ENCODE peak calls at places on chromosomes 12 and 14, in nine cellular contexts. Q is A549; C is NB4; N is CD4-positive, alpha-beta T cell; F is cardiac muscle cell; T is AG04450; P is cardiac fibroblast; W is OCI-LY7; I is CD8-positive, alpha-beta T cell. D is an unnamed sample.

GRCh38 chr12:6635375-6635855 is 344 bp downstream of the LPAR5 start:
- DNase-seq in Q (no peak), C (peak), N (no peak), F (no peak), T (no peak), P (no peak), W (peak), I (peak), D (no peak)

GRCh38 chr12:47902131-47902639 is 2.6 kb downstream of the VDR start:
- DNase-seq in Q (no peak), C (no peak), N (no peak), F (no peak), T (no peak), P (no peak), W (no peak), I (no peak), D (no peak)

GRCh38 chr12:53751336-53752191 is at the start of gene CISTR:
- DNase-seq in Q (no peak), C (peak), N (no peak), F (peak), T (no peak), P (no peak), W (peak), I (peak), D (no peak)

GRCh38 chr12:67760586-67761275 is 112.2 kb downstream of the DYRK2 start:
- DNase-seq in Q (no peak), C (no peak), N (no peak), F (no peak), T (no peak), P (peak), W (no peak), I (no peak), D (no peak)

GRCh38 chr12:98464155-98464554 is 51.2 kb upstream of the TMPO start:
- DNase-seq in Q (no peak), C (peak), N (no peak), F (no peak), T (no peak), P (peak), W (no peak), I (no peak), D (no peak)

GRCh38 chr14:83085141-83085540 is 1551.5 kb upstream of the SEL1L start:
- DNase-seq in Q (no peak), C (peak), N (no peak), F (no peak), T (no peak), P (no peak), W (no peak), I (no peak), D (no peak)

GRCh38 chr14:101518611-101519048 is 42.7 kb upstream of the DIO3 start:
- DNase-seq in Q (no peak), C (no peak), N (no peak), F (no peak), T (no peak), P (no peak), W (no peak), I (no peak), D (no peak)

GRCh38 chr12:19739195-19739776 is 300.0 kb downstream of the AEBP2 start:
- DNase-seq in Q (peak), C (peak), N (no peak), F (peak), T (peak), P (peak), W (peak), I (no peak), D (no peak)

GRCh38 chr12:109875572-109876131 is 4.7 kb downstream of the GLTP start:
- DNase-seq in Q (no peak), C (no peak), N (no peak), F (no peak), T (no peak), P (no peak), W (no peak), I (no peak), D (no peak)

GRCh38 chr14:63652406-63652805 is 10.7 kb upstream of the WDR89 start:
- DNase-seq in Q (no peak), C (no peak), N (no peak), F (no peak), T (no peak), P (no peak), W (no peak), I (no peak), D (no peak)

GRCh38 chr12:12929696-12930095 is 22.3 kb downstream of the GPRC5D start:
- DNase-seq in Q (no peak), C (no peak), N (no peak), F (no peak), T (no peak), P (no peak), W (no peak), I (no peak), D (no peak)

GRCh38 chr14:73477618-73478266 is 13.0 kb upstream of the RIOX1 start:
- DNase-seq in Q (no peak), C (no peak), N (no peak), F (no peak), T (no peak), P (peak), W (no peak), I (no peak), D (no peak)

GRCh38 chr12:91877022-91877421 is 268.6 kb downstream of the BTG1 start:
- DNase-seq in Q (no peak), C (peak), N (peak), F (no peak), T (no peak), P (peak), W (peak), I (peak), D (no peak)

GRCh38 chr14:90616313-90616712 is 199.9 kb downstream of the TTC7B start:
- DNase-seq in Q (no peak), C (no peak), N (no peak), F (no peak), T (no peak), P (no peak), W (no peak), I (no peak), D (no peak)

GRCh38 chr12:13534645-13535398 is 338.3 kb downstream of the EMP1 start:
- DNase-seq in Q (peak), C (peak), N (peak), F (peak), T (peak), P (peak), W (peak), I (no peak), D (peak)

GRCh38 chr12:105427883-105428282 is 97.4 kb downstream of the C12orf75 start:
- DNase-seq in Q (no peak), C (peak), N (no peak), F (no peak), T (no peak), P (peak), W (no peak), I (no peak), D (no peak)

GRCh38 chr12:101939856-101940265 is 62.5 kb downstream of the DRAM1 start:
- DNase-seq in Q (peak), C (peak), N (peak), F (peak), T (peak), P (peak), W (peak), I (peak), D (peak)

GRCh38 chr12:25518512-25518911 is 34.6 kb downstream of the LMNTD1 start:
- DNase-seq in Q (no peak), C (peak), N (no peak), F (no peak), T (no peak), P (no peak), W (no peak), I (no peak), D (no peak)

GRCh38 chr14:45426685-45427282 is 173.8 kb upstream of the MIS18BP1 start:
- DNase-seq in Q (peak), C (peak), N (no peak), F (peak), T (no peak), P (peak), W (peak), I (no peak), D (no peak)

GRCh38 chr12:65881965-65882413 is 57.7 kb downstream of the HMGA2 start:
- DNase-seq in Q (no peak), C (peak), N (no peak), F (peak), T (no peak), P (peak), W (no peak), I (no peak), D (no peak)
- TF ChIP-seq CTCF in Q (no peak), C (no peak), N (no peak), F (peak), T (peak), P (peak), W (no peak), I (no peak), D (no peak)

DNA sequence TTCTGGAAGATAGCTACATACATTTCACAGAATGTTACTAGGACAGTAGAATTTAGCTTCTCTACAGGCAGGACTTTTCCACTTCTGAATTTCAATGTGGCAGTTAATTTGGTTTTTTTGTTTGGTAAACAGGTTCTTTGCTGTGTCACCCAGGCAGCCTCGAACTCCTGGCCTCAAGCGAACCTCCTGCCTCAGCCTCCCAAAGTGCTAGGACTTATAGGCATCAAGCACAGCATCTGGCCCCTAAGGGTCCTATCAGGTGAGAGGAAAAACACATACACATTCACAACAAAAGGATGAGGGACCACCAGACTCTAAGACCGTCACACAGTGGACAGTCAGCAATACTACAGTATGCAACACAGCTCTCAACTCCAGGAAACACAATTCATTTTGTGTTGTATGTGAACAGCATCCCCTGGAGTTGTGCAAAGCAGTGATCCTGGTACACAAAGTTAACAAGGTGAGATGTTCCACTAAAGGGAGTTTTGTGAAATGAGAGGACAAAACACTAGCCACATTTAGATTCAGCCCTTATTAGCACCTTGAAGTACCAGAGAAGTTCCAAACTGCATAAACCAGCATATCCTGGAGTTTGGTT is 6.9 kb downstream of the ATP2B1 start:
- DNase-seq in Q (no peak), C (no peak), N (no peak), F (no peak), T (no peak), P (no peak), W (no peak), I (no peak), D (no peak)
- TF ChIP-seq CTCF in Q (no peak), C (no peak), N (no peak), F (peak), T (no peak), P (no peak), W (peak), I (no peak), D (no peak)

GRCh38 chr12:43336962-43337555 is 214.9 kb downstream of the ADAMTS20 start:
- DNase-seq in Q (peak), C (peak), N (no peak), F (peak), T (no peak), P (peak), W (peak), I (no peak), D (no peak)
- TF ChIP-seq CTCF in Q (peak), C (peak), N (no peak), F (peak), T (peak), P (peak), W (peak), I (no peak), D (peak)

DNA sequence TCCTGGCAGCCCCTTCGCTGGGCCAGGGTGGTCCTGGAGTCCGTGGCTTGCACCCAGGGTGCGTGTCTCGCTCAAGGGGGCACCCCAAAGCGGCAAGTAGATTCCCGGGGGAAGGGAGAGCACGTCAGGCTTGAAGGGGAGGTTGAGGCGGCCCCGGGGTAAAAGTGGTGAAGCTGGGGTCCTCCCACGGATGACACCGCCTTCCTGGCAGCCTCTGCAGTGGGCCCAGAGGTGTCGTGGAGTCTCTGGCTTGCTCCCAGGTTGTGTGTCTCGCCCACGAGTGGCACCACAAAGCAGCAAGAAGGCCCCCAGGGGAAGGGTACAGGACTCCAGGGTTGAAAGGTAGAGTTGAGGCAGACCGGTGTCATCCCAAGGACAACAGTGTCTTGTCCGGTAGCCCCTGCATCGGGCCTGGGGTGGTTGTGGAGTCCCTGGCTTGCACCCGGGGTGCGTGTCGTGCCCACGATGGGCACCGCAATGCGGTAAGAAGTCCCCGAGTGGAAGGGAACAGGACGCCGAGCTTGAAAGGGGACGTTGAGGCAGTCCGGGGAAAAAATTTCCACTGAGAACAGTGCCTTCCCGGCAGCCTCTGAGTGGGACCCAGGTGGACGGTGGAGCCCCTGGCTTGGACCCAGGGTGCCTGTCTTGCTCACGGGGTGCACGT is 158.0 kb upstream of the ALG10B start:
- DNase-seq in Q (no peak), C (no peak), N (no peak), F (no peak), T (no peak), P (no peak), W (no peak), I (no peak), D (no peak)
- TF ChIP-seq CTCF in Q (no peak), C (no peak), N (no peak), F (no peak), T (no peak), P (no peak), W (no peak), I (no peak), D (no peak)

GRCh38 chr12:122835693-122836026 is 403 bp downstream of the HIP1R start:
- DNase-seq in Q (peak), C (peak), N (no peak), F (peak), T (no peak), P (no peak), W (peak), I (no peak), D (peak)
- TF ChIP-seq CTCF in Q (no peak), C (no peak), N (no peak), F (no peak), T (no peak), P (no peak), W (no peak), I (no peak), D (no peak)

GRCh38 chr14:76232782-76233181 is 81.1 kb downstream of the GPATCH2L start:
- DNase-seq in Q (no peak), C (no peak), N (no peak), F (no peak), T (no peak), P (no peak), W (no peak), I (no peak), D (no peak)

GRCh38 chr14:76235628-76236027 is 83.9 kb downstream of the GPATCH2L start:
- DNase-seq in Q (no peak), C (no peak), N (no peak), F (no peak), T (no peak), P (no peak), W (no peak), I (no peak), D (no peak)

GRCh38 chr14:76236172-76237130 is 84.7 kb downstream of the GPATCH2L start:
- DNase-seq in Q (no peak), C (no peak), N (no peak), F (no peak), T (no peak), P (peak), W (peak), I (no peak), D (no peak)

DNA sequence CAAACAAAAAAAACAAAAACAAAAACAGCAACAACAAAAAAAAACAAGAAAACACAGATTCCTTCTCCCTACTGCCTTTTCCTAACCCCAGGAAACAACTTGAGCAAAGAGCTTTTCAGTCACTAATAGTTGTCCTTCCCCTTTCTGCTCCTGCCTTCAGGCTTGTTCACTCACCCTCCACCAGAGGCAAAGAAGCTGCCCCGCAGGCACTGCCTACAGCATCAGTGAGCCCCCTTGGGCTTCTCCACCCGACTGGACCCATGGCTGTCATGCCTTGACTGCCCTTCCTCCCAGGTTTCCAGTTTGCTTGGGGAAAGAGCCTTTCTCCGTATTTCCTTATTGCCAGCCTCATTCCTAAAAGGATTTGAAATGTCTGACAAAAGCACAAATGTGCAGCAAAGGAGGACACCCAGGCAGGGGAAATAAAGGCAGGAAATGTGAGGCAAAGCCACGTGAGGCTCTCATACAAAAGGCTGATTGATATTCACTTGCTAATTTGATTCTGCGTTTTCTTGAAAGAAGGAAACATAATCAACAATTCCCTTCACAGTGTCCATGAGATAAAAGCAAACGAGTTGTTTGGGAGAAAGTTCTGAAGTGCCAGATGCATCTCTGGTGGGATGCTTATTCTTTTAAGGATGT is 85.7 kb downstream of the GPATCH2L start:
- DNase-seq in Q (no peak), C (no peak), N (no peak), F (no peak), T (no peak), P (no peak), W (no peak), I (no peak), D (no peak)
- TF ChIP-seq CTCF in Q (no peak), C (no peak), N (no peak), F (no peak), T (no peak), P (no peak), W (no peak), I (no peak), D (no peak)

GRCh38 chr14:98458702-98459101 is 813.3 kb downstream of the BCL11B start:
- DNase-seq in Q (no peak), C (no peak), N (no peak), F (no peak), T (no peak), P (no peak), W (no peak), I (no peak), D (no peak)
- TF ChIP-seq CTCF in Q (no peak), C (no peak), N (no peak), F (no peak), T (no peak), P (no peak), W (no peak), I (no peak), D (no peak)

GRCh38 chr14:61338457-61338856 is 17.1 kb downstream of the PRKCH start:
- DNase-seq in Q (no peak), C (no peak), N (no peak), F (no peak), T (no peak), P (no peak), W (no peak), I (no peak), D (no peak)
- TF ChIP-seq CTCF in Q (no peak), C (no peak), N (no peak), F (no peak), T (no peak), P (no peak), W (no peak), I (no peak), D (no peak)

GRCh38 chr12:9135903-9136310 is 20.2 kb upstream of the A2M start:
- DNase-seq in Q (no peak), C (no peak), N (no peak), F (no peak), T (no peak), P (no peak), W (no peak), I (no peak), D (no peak)

GRCh38 chr12:9133243-9133938 is 17.7 kb upstream of the A2M start:
- DNase-seq in Q (no peak), C (no peak), N (no peak), F (no peak), T (no peak), P (no peak), W (no peak), I (no peak), D (no peak)

GRCh38 chr12:9130244-9130643 is 14.5 kb upstream of the A2M start:
- DNase-seq in Q (no peak), C (no peak), N (no peak), F (no peak), T (no peak), P (no peak), W (no peak), I (no peak), D (no peak)

GRCh38 chr12:9132008-9132535 is 16.4 kb upstream of the A2M start:
- DNase-seq in Q (no peak), C (no peak), N (no peak), F (no peak), T (no peak), P (peak), W (no peak), I (no peak), D (no peak)

DNA sequence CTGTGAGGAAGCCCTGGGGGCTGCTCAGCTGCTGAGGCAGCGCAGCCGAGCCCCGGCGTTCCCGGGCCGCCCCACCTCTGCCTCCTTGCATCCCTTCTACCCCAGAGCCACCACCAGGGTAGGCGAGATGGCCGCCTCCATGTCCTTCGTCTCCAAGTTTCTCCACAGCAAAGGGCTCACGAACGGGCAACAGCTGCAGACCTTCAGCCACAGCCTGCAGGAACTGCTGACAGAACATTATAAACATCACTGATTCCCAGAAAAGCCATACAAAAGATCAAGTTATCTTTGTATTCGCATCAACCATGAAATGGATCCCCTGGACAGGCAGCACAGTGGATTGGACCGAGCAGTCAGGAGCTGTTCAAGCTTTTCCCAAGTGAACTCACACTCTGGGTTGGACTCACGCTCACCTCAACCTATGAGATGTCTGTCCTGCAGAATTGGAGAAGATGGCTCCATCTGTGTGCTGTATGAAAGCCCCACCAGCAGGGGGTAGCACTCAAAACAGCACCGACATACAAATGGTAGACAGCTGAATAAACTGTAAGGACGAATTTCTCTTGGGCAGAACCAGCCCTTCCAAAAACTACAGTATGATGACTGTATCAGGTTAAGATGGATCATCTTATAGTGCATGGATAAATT is 19.4 kb upstream of the A2M start:
- DNase-seq in Q (peak), C (peak), N (no peak), F (no peak), T (no peak), P (peak), W (peak), I (no peak), D (no peak)
- TF ChIP-seq CTCF in Q (peak), C (peak), N (no peak), F (no peak), T (peak), P (no peak), W (peak), I (no peak), D (peak)